ENCODE peak calls at places on chromosomes 3 and 15, in nine cellular contexts. K, Z, U, F, D, T, X, P and J are unnamed samples.

GRCh38 chr3:168249048-168249538 is 153.4 kb upstream of the GOLIM4 start:
- DNase-seq in D (peak; percentile 47), Z (peak; percentile 9), T (no peak), U (no peak), P (no peak), F (no peak), K (no peak), X (peak; percentile 14), J (no peak)

GRCh38 chr3:39541917-39542329 is 74.4 kb downstream of the MOBP start:
- DNase-seq in K (no peak), T (no peak), F (no peak), X (peak; percentile 25), Z (peak; percentile 18), P (no peak), U (no peak), D (no peak), J (no peak)

GRCh38 chr3:155391583-155391982 is 98.1 kb upstream of the STRIT1 start:
- DNase-seq in F (peak; percentile 73), D (no peak), X (peak; percentile 90), P (no peak), K (no peak), Z (peak; percentile 85), U (peak; percentile 74), T (no peak), J (no peak)

GRCh38 chr15:76176487-76177085 is 116.8 kb downstream of the TMEM266 start:
- DNase-seq in X (no peak), T (no peak), U (no peak), K (no peak), P (no peak), Z (no peak), F (no peak), D (no peak), J (no peak)

GRCh38 chr15:77591960-77592613 is 40.6 kb downstream of the LINGO1 start:
- DNase-seq in F (no peak), Z (no peak), D (no peak), P (no peak), T (no peak), X (no peak), U (no peak), K (no peak), J (no peak)

GRCh38 chr15:74723754-74724334 is 1.5 kb downstream of the CYP1A1 start:
- DNase-seq in U (peak; percentile 15), K (no peak), D (peak; percentile 45), P (no peak), Z (peak; percentile 53), T (no peak), F (no peak), X (peak; percentile 60), J (no peak)

GRCh38 chr3:197889204-197889930 is 60.6 kb upstream of the RPL35A start:
- DNase-seq in D (no peak), K (no peak), F (no peak), T (no peak), U (no peak), P (no peak), X (no peak), Z (no peak), J (no peak)

GRCh38 chr3:37183976-37184375 is 9.6 kb upstream of the LRRFIP2 start:
- DNase-seq in Z (no peak), F (no peak), T (no peak), X (peak; percentile 40), P (no peak), U (no peak), D (no peak), K (no peak), J (no peak)

GRCh38 chr3:15291589-15292541 is 40.5 kb downstream of the SH3BP5 start:
- DNase-seq in K (peak; percentile 52), P (no peak), D (no peak), Z (no peak), U (no peak), F (peak; percentile 62), X (no peak), T (no peak), J (no peak)

GRCh38 chr3:51974277-51974962 is 444 bp upstream of the ABHD14A start:
- DNase-seq in D (no peak), K (no peak), P (no peak), T (no peak), U (no peak), F (no peak), X (no peak), Z (no peak), J (peak; percentile 69)

GRCh38 chr3:142315083-142315482 is 89.7 kb upstream of the GK5 start:
- DNase-seq in X (peak; percentile 45), D (peak; percentile 79), K (no peak), Z (peak; percentile 67), F (no peak), U (peak; percentile 31), P (peak; percentile 55), T (no peak), J (no peak)

GRCh38 chr3:181738551-181738950 is 26.8 kb downstream of the SOX2 start:
- DNase-seq in D (no peak), K (no peak), Z (no peak), F (no peak), X (no peak), U (no peak), P (no peak), T (no peak), J (no peak)

GRCh38 chr3:171121801-171122200 is 95.3 kb upstream of the SLC2A2 start:
- DNase-seq in Z (no peak), D (no peak), P (no peak), F (no peak), X (no peak), T (no peak), K (no peak), U (no peak), J (no peak)

GRCh38 chr3:46361408-46362283 is 7.7 kb downstream of the CCR2 start:
- DNase-seq in X (peak; percentile 47), K (no peak), T (no peak), F (peak; percentile 66), Z (peak; percentile 10), P (no peak), U (no peak), D (peak; percentile 22), J (no peak)

GRCh38 chr15:89093509-89093908 is 5.3 kb downstream of the ABHD2 start:
- DNase-seq in Z (no peak), F (no peak), U (no peak), X (no peak), P (no peak), T (no peak), K (no peak), D (no peak), J (no peak)

GRCh38 chr3:94234177-94234788 is 171.4 kb downstream of the NSUN3 start:
- DNase-seq in P (no peak), Z (peak; percentile 49), T (no peak), X (peak; percentile 54), F (no peak), U (peak; percentile 35), D (peak; percentile 2), K (no peak), J (no peak)

GRCh38 chr3:51813539-51813938 is 34.5 kb upstream of the IQCF6 start:
- DNase-seq in D (no peak), P (no peak), F (no peak), K (no peak), Z (no peak), T (no peak), X (no peak), U (no peak), J (peak; percentile 61)

GRCh38 chr3:27521179-27521871 is 37.1 kb upstream of the SLC4A7 start:
- DNase-seq in K (no peak), U (no peak), P (no peak), D (peak; percentile 60), Z (peak; percentile 95), F (peak; percentile 76), X (peak; percentile 74), T (no peak), J (no peak)

GRCh38 chr3:127209155-127209839 is 16.4 kb downstream of the PRR23E start:
- DNase-seq in X (peak; percentile 4), F (peak; percentile 57), P (no peak), D (no peak), T (no peak), U (no peak), Z (no peak), K (no peak), J (no peak)

GRCh38 chr3:14852721-14853120 is 34.0 kb downstream of the FGD5 start:
- DNase-seq in P (no peak), X (no peak), D (no peak), T (no peak), K (no peak), U (no peak), F (no peak), Z (no peak), J (no peak)

GRCh38 chr15:25838871-25839195 is 24.3 kb downstream of the ATP10A start:
- DNase-seq in K (no peak), T (no peak), X (no peak), P (no peak), Z (no peak), F (no peak), U (no peak), D (no peak), J (no peak)

GRCh38 chr3:52346623-52347530 is 30.8 kb downstream of the DNAH1 start:
- DNase-seq in X (peak; percentile 79), Z (peak; percentile 6), P (peak; percentile 23), U (peak; percentile 18), K (no peak), D (no peak), F (no peak), T (peak; percentile 19), J (no peak)